ENCODE peak calls at places on chromosomes 4 and X, in ten cellular contexts. J is stomach; X is colonic mucosa; N is CD8-positive, alpha-beta T cell; L is CD4-positive, alpha-beta memory T cell; V is effector memory CD4-positive, alpha-beta T cell; S is lung; Z is right lobe of liver; K is neuronal stem cell; R is PC-3. H is an unnamed sample.

GRCh38 chr4:158863296-158863695 is 94.5 kb downstream of the FNIP2 start:
- DNase-seq in J (no peak), X (no peak), N (no peak), L (no peak), V (no peak), S (no peak), Z (no peak), K (no peak), R (no peak), H (no peak)

GRCh38 chrX:87517571-87518141 is at the start of gene KLHL4:
- DNase-seq in J (no peak), X (no peak), N (peak; percentile 5), L (peak; percentile 2), V (no peak), S (no peak), Z (no peak), K (peak; percentile 51), R (peak; percentile 70), H (no peak)

GRCh38 chr4:8281519-8282133 is 12.1 kb downstream of the HTRA3 start:
- DNase-seq in J (no peak), X (peak; percentile 45), N (no peak), L (no peak), V (no peak), S (no peak), Z (peak; percentile 49), K (no peak), R (no peak), H (peak; percentile 78)

GRCh38 chr4:26459054-26459755 is 31.1 kb downstream of the CCKAR start:
- DNase-seq in J (no peak), X (no peak), N (no peak), L (peak; percentile 34), V (no peak), S (no peak), Z (no peak), K (peak; percentile 5), R (peak; percentile 65), H (no peak)

GRCh38 chrX:140500427-140500826 is 4.4 kb downstream of the SOX3 start:
- DNase-seq in J (no peak), X (no peak), N (no peak), L (no peak), V (no peak), S (no peak), Z (no peak), K (no peak), R (no peak), H (no peak)

GRCh38 chr4:179625391-179625790 is 2183.2 kb upstream of the AGA start:
- DNase-seq in J (no peak), X (no peak), N (no peak), L (no peak), V (no peak), S (no peak), Z (no peak), K (no peak), R (peak; percentile 2), H (no peak)

GRCh38 chr4:113382704-113383103 is 333.3 kb downstream of the ANK2 start:
- DNase-seq in J (no peak), X (no peak), N (no peak), L (no peak), V (no peak), S (no peak), Z (no peak), K (no peak), R (no peak), H (no peak)

GRCh38 chr4:8247047-8247930 is 22.3 kb upstream of the HTRA3 start:
- DNase-seq in J (peak; percentile 70), X (no peak), N (no peak), L (no peak), V (no peak), S (peak; percentile 66), Z (peak; percentile 87), K (no peak), R (no peak), H (peak; percentile 75)

GRCh38 chr4:26173619-26174018 is 147.2 kb upstream of the RBPJ start:
- DNase-seq in J (peak; percentile 35), X (no peak), N (no peak), L (no peak), V (no peak), S (no peak), Z (no peak), K (no peak), R (no peak), H (no peak)

GRCh38 chr4:74932832-74933561 is at the start of gene PARM1:
- DNase-seq in J (peak; percentile 94), X (peak; percentile 97), N (no peak), L (no peak), V (no peak), S (peak; percentile 91), Z (peak; percentile 85), K (peak; percentile 83), R (peak; percentile 78), H (peak; percentile 98)

GRCh38 chr4:20347526-20347925 is 95.8 kb downstream of the SLIT2 start:
- DNase-seq in J (no peak), X (no peak), N (no peak), L (no peak), V (no peak), S (no peak), Z (no peak), K (no peak), R (no peak), H (no peak)

GRCh38 chr4:87051121-87051713 is 116.4 kb downstream of the AFF1 start:
- DNase-seq in J (no peak), X (no peak), N (no peak), L (no peak), V (no peak), S (no peak), Z (no peak), K (no peak), R (no peak), H (no peak)

GRCh38 chr4:152033621-152034020 is 272.8 kb upstream of the GATB start:
- DNase-seq in J (no peak), X (no peak), N (no peak), L (no peak), V (no peak), S (no peak), Z (no peak), K (no peak), R (no peak), H (no peak)

GRCh38 chr4:15926486-15926885 is 12.1 kb downstream of the FGFBP1 start:
- DNase-seq in J (no peak), X (no peak), N (no peak), L (no peak), V (no peak), S (no peak), Z (no peak), K (no peak), R (no peak), H (no peak)

GRCh38 chr4:165330071-165330470 is 2.6 kb downstream of the MSMO1 start:
- DNase-seq in J (no peak), X (no peak), N (no peak), L (no peak), V (no peak), S (no peak), Z (no peak), K (no peak), R (no peak), H (no peak)
- H3K36me3 ChIP-seq in J (peaks cover 12% of the 10 kb centered on the region), X (peaks cover under 1% of the 10 kb centered on the region), N (no peaks in the 10 kb centered on the region), L (peaks cover 5% of the 10 kb centered on the region), V (no peaks in the 10 kb centered on the region), S (peaks cover 1% of the 10 kb centered on the region), Z (no peaks in the 10 kb centered on the region), K (peaks cover 9% of the 10 kb centered on the region), R (peaks cover 20% of the 10 kb centered on the region), H (no peaks in the 10 kb centered on the region)

DNA sequence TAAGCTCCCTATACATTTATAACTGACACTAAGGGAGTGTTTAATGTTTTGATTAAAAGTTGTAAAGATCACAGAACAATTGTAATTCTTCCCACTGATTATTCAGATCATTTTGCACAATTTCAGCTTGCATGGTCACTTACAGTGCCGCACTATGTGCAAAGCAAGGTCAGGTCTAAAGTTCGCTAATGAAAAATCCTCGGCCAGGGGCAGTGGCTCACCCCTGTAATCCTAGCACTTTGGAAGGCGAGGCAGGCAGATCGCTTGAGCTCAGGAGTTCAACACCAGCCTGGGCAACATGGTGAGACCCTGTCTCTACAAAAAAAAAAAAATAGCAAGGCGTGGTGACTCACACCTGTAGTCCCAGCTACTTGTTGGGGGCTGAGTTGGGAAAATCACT is 57.0 kb downstream of the PKD2 start:
- DNase-seq in J (no peak), X (no peak), N (no peak), L (no peak), V (no peak), S (no peak), Z (no peak), K (no peak), R (no peak), H (no peak)
- H3K36me3 ChIP-seq in J (peaks cover 80% of the 10 kb centered on the region), X (no peaks in the 10 kb centered on the region), N (peaks cover 5% of the 10 kb centered on the region), L (peaks cover 9% of the 10 kb centered on the region), V (peaks cover 13% of the 10 kb centered on the region), S (peaks cover 26% of the 10 kb centered on the region), Z (peaks cover 3% of the 10 kb centered on the region), K (peaks cover 15% of the 10 kb centered on the region), R (peaks cover 12% of the 10 kb centered on the region), H (peaks cover 6% of the 10 kb centered on the region)

GRCh38 chr4:185352741-185353140 is 43.0 kb downstream of the LRP2BP start:
- DNase-seq in J (no peak), X (no peak), N (no peak), L (no peak), V (no peak), S (no peak), Z (no peak), K (no peak), R (no peak), H (no peak)
- H3K36me3 ChIP-seq in J (peaks cover 65% of the 10 kb centered on the region), X (no peaks in the 10 kb centered on the region), N (no peaks in the 10 kb centered on the region), L (no peaks in the 10 kb centered on the region), V (peaks cover 11% of the 10 kb centered on the region), S (peaks cover 2% of the 10 kb centered on the region), Z (no peaks in the 10 kb centered on the region), K (peaks cover 12% of the 10 kb centered on the region), R (no peaks in the 10 kb centered on the region), H (peaks cover 6% of the 10 kb centered on the region)

GRCh38 chr4:89616382-89616781 is 220.6 kb downstream of the SNCA start:
- DNase-seq in J (no peak), X (no peak), N (no peak), L (no peak), V (no peak), S (no peak), Z (no peak), K (no peak), R (no peak), H (no peak)
- H3K36me3 ChIP-seq in J (no peaks in the 10 kb centered on the region), X (no peaks in the 10 kb centered on the region), N (no peaks in the 10 kb centered on the region), L (no peaks in the 10 kb centered on the region), V (no peaks in the 10 kb centered on the region), S (no peaks in the 10 kb centered on the region), Z (no peaks in the 10 kb centered on the region), K (no peaks in the 10 kb centered on the region), R (no peaks in the 10 kb centered on the region), H (no peaks in the 10 kb centered on the region)

H was measured in aorta.